ENCODE peak calls at places on chromosomes 5 and 9, in six cellular contexts. One of them, this sample, is unnamed.

GRCh38 chr9:99340281-99340680 is 118.2 kb downstream of the SEC61B start:
- DNase-seq in fibroblast of lung: peak; percentile 53
- DNase-seq in GM12865: no peak
- DNase-seq in thyroid gland: no peak
- DNase-seq in left ventricle myocardium inferior: no peak
- DNase-seq in AG09309: no peak
- DNase-seq in this sample: no peak

GRCh38 chr9:16421534-16421933 is 448.9 kb downstream of the BNC2 start:
- DNase-seq in fibroblast of lung: peak; percentile 63
- DNase-seq in GM12865: peak; percentile 13
- DNase-seq in thyroid gland: no peak
- DNase-seq in left ventricle myocardium inferior: no peak
- DNase-seq in AG09309: no peak
- DNase-seq in this sample: no peak

GRCh38 chr5:31556461-31556860 is 24.4 kb downstream of the C5orf22 start:
- DNase-seq in fibroblast of lung: no peak
- DNase-seq in GM12865: no peak
- DNase-seq in thyroid gland: no peak
- DNase-seq in left ventricle myocardium inferior: no peak
- DNase-seq in AG09309: no peak
- DNase-seq in this sample: no peak

GRCh38 chr5:57817001-57817453 is 334.4 kb upstream of the ACTBL2 start:
- DNase-seq in fibroblast of lung: peak; percentile 70
- DNase-seq in GM12865: no peak
- DNase-seq in thyroid gland: no peak
- DNase-seq in left ventricle myocardium inferior: no peak
- DNase-seq in AG09309: no peak
- DNase-seq in this sample: no peak

GRCh38 chr5:59039003-59039295 is 456.1 kb downstream of the RAB3C start:
- DNase-seq in fibroblast of lung: no peak
- DNase-seq in GM12865: no peak
- DNase-seq in thyroid gland: no peak
- DNase-seq in left ventricle myocardium inferior: no peak
- DNase-seq in AG09309: no peak
- DNase-seq in this sample: peak; percentile 48

GRCh38 chr9:135574331-135574730 is 12.8 kb downstream of the PAEP start:
- DNase-seq in fibroblast of lung: no peak
- DNase-seq in GM12865: no peak
- DNase-seq in thyroid gland: peak; percentile 35
- DNase-seq in left ventricle myocardium inferior: no peak
- DNase-seq in AG09309: no peak
- DNase-seq in this sample: no peak

GRCh38 chr5:98557921-98558320 is 215.5 kb upstream of the RGMB start:
- DNase-seq in fibroblast of lung: peak; percentile 49
- DNase-seq in GM12865: no peak
- DNase-seq in thyroid gland: no peak
- DNase-seq in left ventricle myocardium inferior: no peak
- DNase-seq in AG09309: no peak
- DNase-seq in this sample: no peak

GRCh38 chr5:178196986-178197385 is 7.3 kb upstream of the HNRNPAB start:
- DNase-seq in fibroblast of lung: no peak
- DNase-seq in GM12865: no peak
- DNase-seq in thyroid gland: peak; percentile 13
- DNase-seq in left ventricle myocardium inferior: no peak
- DNase-seq in AG09309: no peak
- DNase-seq in this sample: no peak

GRCh38 chr5:54175-54730 is 37.7 kb upstream of the PLEKHG4B start:
- DNase-seq in fibroblast of lung: no peak
- DNase-seq in GM12865: no peak
- DNase-seq in thyroid gland: no peak
- DNase-seq in left ventricle myocardium inferior: no peak
- DNase-seq in AG09309: no peak
- DNase-seq in this sample: no peak

GRCh38 chr9:126454795-126455194 is 128.2 kb downstream of the MVB12B start:
- DNase-seq in fibroblast of lung: no peak
- DNase-seq in GM12865: no peak
- DNase-seq in thyroid gland: no peak
- DNase-seq in left ventricle myocardium inferior: no peak
- DNase-seq in AG09309: no peak
- DNase-seq in this sample: no peak

GRCh38 chr5:93583799-93584530 is 943 bp downstream of the NR2F1 start:
- DNase-seq in fibroblast of lung: peak; percentile 63
- DNase-seq in GM12865: peak; percentile 61
- DNase-seq in thyroid gland: peak; percentile 31
- DNase-seq in left ventricle myocardium inferior: no peak
- DNase-seq in AG09309: no peak
- DNase-seq in this sample: no peak

GRCh38 chr5:3612561-3613175 is 17.0 kb downstream of the IRX1 start:
- DNase-seq in fibroblast of lung: peak; percentile 43
- DNase-seq in GM12865: no peak
- DNase-seq in thyroid gland: no peak
- DNase-seq in left ventricle myocardium inferior: no peak
- DNase-seq in AG09309: no peak
- DNase-seq in this sample: no peak

GRCh38 chr9:92654481-92655301 is 15.2 kb downstream of the IPPK start:
- DNase-seq in fibroblast of lung: no peak
- DNase-seq in GM12865: no peak
- DNase-seq in thyroid gland: no peak
- DNase-seq in left ventricle myocardium inferior: no peak
- DNase-seq in AG09309: no peak
- DNase-seq in this sample: no peak

GRCh38 chr5:180785151-180785781 is 17.3 kb downstream of the MGAT1 start:
- DNase-seq in fibroblast of lung: peak; percentile 80
- DNase-seq in GM12865: no peak
- DNase-seq in thyroid gland: no peak
- DNase-seq in left ventricle myocardium inferior: no peak
- DNase-seq in AG09309: peak; percentile 43
- DNase-seq in this sample: no peak

GRCh38 chr9:94065535-94065961 is 18.7 kb upstream of the PTPDC1 start:
- DNase-seq in fibroblast of lung: peak; percentile 81
- DNase-seq in GM12865: peak; percentile 90
- DNase-seq in thyroid gland: peak; percentile 90
- DNase-seq in left ventricle myocardium inferior: peak; percentile 60
- DNase-seq in AG09309: peak; percentile 67
- DNase-seq in this sample: no peak

GRCh38 chr5:174829511-174829864 is 105.1 kb downstream of the MSX2 start:
- DNase-seq in fibroblast of lung: no peak
- DNase-seq in GM12865: no peak
- DNase-seq in thyroid gland: no peak
- DNase-seq in left ventricle myocardium inferior: no peak
- DNase-seq in AG09309: no peak
- DNase-seq in this sample: no peak

DNA sequence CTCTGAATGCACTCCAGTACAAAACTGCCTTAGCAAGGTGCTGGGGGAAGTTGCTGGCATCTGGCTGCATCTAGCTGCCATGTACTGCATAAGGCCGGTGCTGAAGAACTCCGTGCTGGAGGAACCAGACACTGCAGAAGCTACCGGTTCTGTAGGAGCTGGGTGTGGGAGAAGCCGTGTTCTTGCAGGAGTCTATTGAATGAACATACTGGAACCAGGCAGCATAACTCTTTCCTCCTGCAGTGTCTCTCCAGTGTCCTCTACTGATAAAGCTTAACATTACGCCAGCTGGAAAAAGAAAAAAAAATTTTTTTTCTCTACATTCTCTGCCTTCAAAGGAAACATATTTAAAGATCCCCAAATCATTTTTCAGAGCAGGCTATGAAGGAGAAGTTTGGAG is 38.5 kb downstream of the VPS13A start:
- DNase-seq in fibroblast of lung: peak; percentile 8
- DNase-seq in GM12865: no peak
- DNase-seq in thyroid gland: no peak
- DNase-seq in left ventricle myocardium inferior: no peak
- DNase-seq in AG09309: no peak
- DNase-seq in this sample: no peak
- TF ChIP-seq CTCF in fibroblast of lung: peak; percentile 39
- TF ChIP-seq CTCF in GM12865: no peak
- TF ChIP-seq CTCF in thyroid gland: peak; percentile 17
- TF ChIP-seq CTCF in left ventricle myocardium inferior: peak; percentile 21
- TF ChIP-seq CTCF in AG09309: peak; percentile 34
- TF ChIP-seq CTCF in this sample: no peak

GRCh38 chr5:77358566-77359205 is 133.4 kb downstream of the WDR41 start:
- DNase-seq in fibroblast of lung: peak; percentile 54
- DNase-seq in GM12865: no peak
- DNase-seq in thyroid gland: no peak
- DNase-seq in left ventricle myocardium inferior: no peak
- DNase-seq in AG09309: peak; percentile 55
- DNase-seq in this sample: no peak

GRCh38 chr5:77354454-77354853 is 137.7 kb downstream of the WDR41 start:
- DNase-seq in fibroblast of lung: no peak
- DNase-seq in GM12865: no peak
- DNase-seq in thyroid gland: no peak
- DNase-seq in left ventricle myocardium inferior: no peak
- DNase-seq in AG09309: no peak
- DNase-seq in this sample: no peak

GRCh38 chr5:77355074-77355473 is 137.0 kb downstream of the WDR41 start:
- DNase-seq in fibroblast of lung: no peak
- DNase-seq in GM12865: no peak
- DNase-seq in thyroid gland: no peak
- DNase-seq in left ventricle myocardium inferior: no peak
- DNase-seq in AG09309: no peak
- DNase-seq in this sample: no peak

GRCh38 chr5:77355751-77356150 is 136.4 kb downstream of the WDR41 start:
- DNase-seq in fibroblast of lung: no peak
- DNase-seq in GM12865: no peak
- DNase-seq in thyroid gland: no peak
- DNase-seq in left ventricle myocardium inferior: no peak
- DNase-seq in AG09309: no peak
- DNase-seq in this sample: no peak

DNA sequence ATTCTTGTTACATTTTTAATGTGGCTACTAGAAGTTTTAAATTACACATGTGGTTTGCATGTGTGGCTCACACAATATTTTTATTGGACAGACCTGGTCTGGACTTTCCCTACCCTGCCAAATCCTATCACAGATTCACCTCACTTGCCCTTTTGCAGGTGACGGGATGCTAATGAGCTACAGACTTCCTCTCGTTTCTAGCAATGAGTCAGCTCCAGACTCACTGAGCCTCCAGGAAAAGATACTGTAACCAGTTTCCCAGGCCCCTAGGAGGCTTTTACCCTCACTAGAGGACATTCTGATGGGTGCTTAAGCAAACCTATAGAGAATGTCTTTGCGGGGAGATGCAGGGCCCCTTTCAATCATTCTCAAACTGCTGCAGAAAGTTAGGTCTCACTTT is 135.4 kb downstream of the WDR41 start:
- DNase-seq in fibroblast of lung: peak; percentile 68
- DNase-seq in GM12865: peak; percentile 89
- DNase-seq in thyroid gland: no peak
- DNase-seq in left ventricle myocardium inferior: no peak
- DNase-seq in AG09309: peak; percentile 25
- DNase-seq in this sample: no peak
- TF ChIP-seq CTCF in fibroblast of lung: no peak
- TF ChIP-seq CTCF in GM12865: no peak
- TF ChIP-seq CTCF in thyroid gland: no peak
- TF ChIP-seq CTCF in left ventricle myocardium inferior: no peak
- TF ChIP-seq CTCF in AG09309: no peak
- TF ChIP-seq CTCF in this sample: no peak

GRCh38 chr9:113585555-113585954 is 122.0 kb downstream of the RGS3 start:
- DNase-seq in fibroblast of lung: no peak
- DNase-seq in GM12865: no peak
- DNase-seq in thyroid gland: no peak
- DNase-seq in left ventricle myocardium inferior: no peak
- DNase-seq in AG09309: no peak
- DNase-seq in this sample: no peak

GRCh38 chr9:113588936-113589335 is 125.4 kb downstream of the RGS3 start:
- DNase-seq in fibroblast of lung: no peak
- DNase-seq in GM12865: no peak
- DNase-seq in thyroid gland: no peak
- DNase-seq in left ventricle myocardium inferior: peak; percentile 10
- DNase-seq in AG09309: no peak
- DNase-seq in this sample: peak; percentile 7

GRCh38 chr9:113588242-113588810 is 124.8 kb downstream of the RGS3 start:
- DNase-seq in fibroblast of lung: no peak
- DNase-seq in GM12865: no peak
- DNase-seq in thyroid gland: no peak
- DNase-seq in left ventricle myocardium inferior: peak; percentile 12
- DNase-seq in AG09309: no peak
- DNase-seq in this sample: no peak

GRCh38 chr9:113589407-113589806 is 125.9 kb downstream of the RGS3 start:
- DNase-seq in fibroblast of lung: no peak
- DNase-seq in GM12865: no peak
- DNase-seq in thyroid gland: no peak
- DNase-seq in left ventricle myocardium inferior: peak; percentile 60
- DNase-seq in AG09309: no peak
- DNase-seq in this sample: peak; percentile 46

DNA sequence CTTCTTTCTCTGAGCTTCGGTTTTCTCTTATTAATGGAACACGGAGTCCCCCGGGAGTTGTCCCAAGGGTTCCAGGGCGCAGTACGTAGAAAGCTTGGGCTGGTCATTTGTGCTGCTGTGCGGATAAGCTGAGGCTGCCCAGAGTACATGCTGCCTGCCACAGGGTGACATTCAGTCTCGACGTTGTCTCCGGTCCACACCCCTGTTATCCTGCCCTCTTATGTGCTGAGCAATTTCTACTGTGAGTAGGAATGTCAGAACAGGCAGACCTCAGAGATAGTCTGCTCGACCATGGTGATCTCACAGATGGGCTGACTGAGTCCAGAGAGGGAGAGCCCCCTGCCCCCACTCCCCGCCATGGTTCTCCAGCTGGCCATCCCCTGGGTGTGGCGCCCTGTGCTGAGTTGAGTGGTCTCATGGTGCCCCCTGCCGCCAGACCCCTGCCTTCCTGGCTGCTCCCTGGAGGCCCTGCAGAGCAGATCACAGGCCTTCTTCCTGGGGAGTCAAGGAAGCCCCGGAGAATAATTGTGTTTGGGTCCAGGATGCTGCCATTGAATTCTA is 124.0 kb downstream of the RGS3 start:
- DNase-seq in fibroblast of lung: peak; percentile 39
- DNase-seq in GM12865: no peak
- DNase-seq in thyroid gland: no peak
- DNase-seq in left ventricle myocardium inferior: peak; percentile 77
- DNase-seq in AG09309: no peak
- DNase-seq in this sample: no peak
- TF ChIP-seq CTCF in fibroblast of lung: peak; percentile 36
- TF ChIP-seq CTCF in GM12865: no peak
- TF ChIP-seq CTCF in thyroid gland: peak; percentile 12
- TF ChIP-seq CTCF in left ventricle myocardium inferior: peak; percentile 73
- TF ChIP-seq CTCF in AG09309: no peak
- TF ChIP-seq CTCF in this sample: no peak

GRCh38 chr9:81462759-81463158 is 226.6 kb downstream of the TLE1 start:
- DNase-seq in fibroblast of lung: peak; percentile 39
- DNase-seq in GM12865: no peak
- DNase-seq in thyroid gland: no peak
- DNase-seq in left ventricle myocardium inferior: no peak
- DNase-seq in AG09309: no peak
- DNase-seq in this sample: no peak

GRCh38 chr9:81461196-81461595 is 228.2 kb downstream of the TLE1 start:
- DNase-seq in fibroblast of lung: peak; percentile 84
- DNase-seq in GM12865: no peak
- DNase-seq in thyroid gland: no peak
- DNase-seq in left ventricle myocardium inferior: no peak
- DNase-seq in AG09309: no peak
- DNase-seq in this sample: no peak

GRCh38 chr9:81468084-81468595 is 221.2 kb downstream of the TLE1 start:
- DNase-seq in fibroblast of lung: no peak
- DNase-seq in GM12865: no peak
- DNase-seq in thyroid gland: no peak
- DNase-seq in left ventricle myocardium inferior: no peak
- DNase-seq in AG09309: no peak
- DNase-seq in this sample: no peak

GRCh38 chr9:81470864-81471263 is 218.5 kb downstream of the TLE1 start:
- DNase-seq in fibroblast of lung: no peak
- DNase-seq in GM12865: no peak
- DNase-seq in thyroid gland: no peak
- DNase-seq in left ventricle myocardium inferior: no peak
- DNase-seq in AG09309: no peak
- DNase-seq in this sample: no peak

GRCh38 chr9:81465468-81466002 is 223.8 kb downstream of the TLE1 start:
- DNase-seq in fibroblast of lung: peak; percentile 20
- DNase-seq in GM12865: peak; percentile 1
- DNase-seq in thyroid gland: no peak
- DNase-seq in left ventricle myocardium inferior: no peak
- DNase-seq in AG09309: no peak
- DNase-seq in this sample: no peak
- TF ChIP-seq CTCF in fibroblast of lung: peak; percentile 34
- TF ChIP-seq CTCF in GM12865: no peak
- TF ChIP-seq CTCF in thyroid gland: no peak
- TF ChIP-seq CTCF in left ventricle myocardium inferior: peak; percentile 45
- TF ChIP-seq CTCF in AG09309: peak; percentile 7
- TF ChIP-seq CTCF in this sample: no peak